ENCODE peak calls at places on chromosome 2, in six cellular contexts. R is GM20000, G is GM23248, H is thyroid gland, C is NCI-H1694, Z is EH. W is an unnamed sample.

GRCh38 chr2:173355866-173356508 is 1.3 kb downstream of the CDCA7 start:
- DNase-seq in Z (no peak), R (peak; percentile 39), G (peak; percentile 4), H (no peak), C (no peak), W (peak; percentile 5)

GRCh38 chr2:15985531-15985930 is 45.2 kb downstream of the MYCN start:
- DNase-seq in G (no peak), R (no peak), C (no peak), H (no peak), Z (no peak), W (no peak)

GRCh38 chr2:2868065-2868464 is 509.6 kb downstream of the EIPR1 start:
- DNase-seq in G (no peak), R (no peak), H (no peak), C (no peak), Z (no peak), W (no peak)

GRCh38 chr2:12824771-12825363 is 108.1 kb downstream of the TRIB2 start:
- DNase-seq in Z (peak; percentile 41), R (no peak), G (peak; percentile 65), H (peak; percentile 29), C (no peak), W (no peak)

GRCh38 chr2:175567435-175568061 is 386.0 kb upstream of the ATP5MC3 start:
- DNase-seq in G (no peak), C (no peak), H (no peak), Z (peak; percentile 7), R (no peak), W (no peak)

GRCh38 chr2:143692162-143692561 is 562.9 kb downstream of the ARHGAP15 start:
- DNase-seq in Z (no peak), C (no peak), H (no peak), G (no peak), R (no peak), W (no peak)

GRCh38 chr2:218375212-218375611 is 6.9 kb upstream of the SLC11A1 start:
- DNase-seq in Z (peak; percentile 78), C (no peak), R (no peak), H (no peak), G (peak; percentile 53), W (peak; percentile 40)

GRCh38 chr2:133608291-133608690 is 40.0 kb upstream of the NCKAP5 start:
- DNase-seq in R (no peak), Z (no peak), G (no peak), H (no peak), C (no peak), W (peak; percentile 14)

GRCh38 chr2:195562624-195563566 is 94.1 kb upstream of the SLC39A10 start:
- DNase-seq in R (no peak), H (no peak), Z (peak; percentile 70), G (peak; percentile 40), C (no peak), W (no peak)

GRCh38 chr2:150572194-150572766 is 84.8 kb upstream of the RND3 start:
- DNase-seq in H (no peak), R (no peak), G (peak; percentile 50), Z (no peak), C (no peak), W (no peak)

GRCh38 chr2:238380785-238381184 is 45.9 kb upstream of the ASB1 start:
- DNase-seq in H (no peak), Z (peak; percentile 80), R (no peak), C (no peak), G (peak; percentile 70), W (peak; percentile 75)

GRCh38 chr2:163732718-163733117 is 3.1 kb downstream of the FIGN start:
- DNase-seq in H (no peak), G (peak; percentile 45), Z (no peak), C (no peak), R (no peak), W (no peak)

GRCh38 chr2:121388371-121388770 is 103.4 kb upstream of the TFCP2L1 start:
- DNase-seq in G (no peak), R (no peak), Z (no peak), C (no peak), H (no peak), W (peak; percentile 17)

GRCh38 chr2:205609036-205609607 is 73.2 kb upstream of the NRP2 start:
- DNase-seq in Z (peak; percentile 45), R (no peak), C (no peak), G (no peak), H (no peak), W (no peak)

GRCh38 chr2:73187549-73187948 is 14.8 kb upstream of the NOTO start:
- DNase-seq in Z (no peak), R (no peak), G (no peak), C (no peak), H (no peak), W (no peak)

GRCh38 chr2:65800998-65801397 is 368.6 kb upstream of the SPRED2 start:
- DNase-seq in Z (peak; percentile 56), R (no peak), C (no peak), H (no peak), G (peak; percentile 41), W (peak; percentile 35)

GRCh38 chr2:201432551-201433388 is 18.5 kb downstream of the TRAK2 start:
- DNase-seq in Z (peak; percentile 73), C (no peak), G (peak; percentile 66), R (no peak), H (no peak), W (peak; percentile 37)

GRCh38 chr2:68423966-68424650 is 43.0 kb downstream of the FBXO48 start:
- DNase-seq in Z (no peak), C (no peak), H (no peak), R (peak; percentile 64), G (no peak), W (peak; percentile 31)

GRCh38 chr2:172084734-172085459 is 410 bp upstream of the DLX1 start:
- DNase-seq in R (peak; percentile 90), H (peak; percentile 52), C (peak; percentile 95), G (peak; percentile 99), Z (peak; percentile 98), W (peak; percentile 98)

GRCh38 chr2:30267161-30267568 is 35.8 kb downstream of the LBH start:
- DNase-seq in R (no peak), Z (no peak), G (no peak), H (no peak), C (no peak), W (no peak)

GRCh38 chr2:133389569-133389968 is 178.7 kb downstream of the NCKAP5 start:
- DNase-seq in H (no peak), Z (no peak), G (peak; percentile 25), R (no peak), C (no peak), W (no peak)

GRCh38 chr2:65382776-65383357 is 49.5 kb downstream of the SPRED2 start:
- DNase-seq in Z (peak; percentile 89), R (peak; percentile 54), H (peak; percentile 98), C (no peak), G (peak; percentile 97), W (peak; percentile 96)

GRCh38 chr2:171318463-171318934 is 115.3 kb downstream of the METTL8 start:
- DNase-seq in C (no peak), R (no peak), H (peak; percentile 66), Z (peak; percentile 12), G (peak; percentile 19), W (no peak)

W was measured in ELR.